ENCODE peak calls at places on chromosomes 3 and 15, in six cellular contexts. H, J, G, V, Z and N are unnamed samples.

GRCh38 chr3:58298189-58298588 is 7.9 kb upstream of the RPP14 start:
- DNase-seq in V (no peak), Z (no peak), J (no peak), H (no peak), G (no peak), N (no peak)

GRCh38 chr3:120192579-120192978 is 92.4 kb downstream of the GPR156 start:
- DNase-seq in J (no peak), Z (no peak), G (no peak), H (no peak), V (no peak), N (no peak)

GRCh38 chr3:117681619-117682018 is 972.0 kb downstream of the TUSC7 start:
- DNase-seq in Z (no peak), V (peak), G (no peak), J (no peak), H (no peak), N (no peak)

GRCh38 chr3:105473521-105474223 is 107.0 kb downstream of the ALCAM start:
- DNase-seq in G (peak), V (peak), Z (no peak), H (no peak), J (no peak), N (no peak)

GRCh38 chr15:36810656-36811449 is 231.4 kb downstream of the CDIN1 start:
- DNase-seq in Z (no peak), G (no peak), J (no peak), H (no peak), V (no peak), N (no peak)

GRCh38 chr3:161969867-161970266 is 473.3 kb downstream of the OTOL1 start:
- DNase-seq in V (no peak), J (no peak), G (no peak), H (no peak), Z (no peak), N (no peak)

GRCh38 chr3:113084777-113085176 is 94.0 kb downstream of the GTPBP8 start:
- DNase-seq in H (no peak), V (peak), Z (no peak), J (no peak), G (no peak), N (no peak)

GRCh38 chr15:59367022-59367451 is 5.6 kb downstream of the MYO1E start:
- DNase-seq in G (peak), Z (no peak), V (peak), H (no peak), J (no peak), N (no peak)

GRCh38 chr3:58528629-58529028 is 8.4 kb downstream of the ACOX2 start:
- DNase-seq in Z (no peak), J (no peak), G (peak), H (peak), V (peak), N (no peak)

GRCh38 chr15:49468440-49468839 is 45.4 kb downstream of the FGF7 start:
- DNase-seq in H (no peak), Z (no peak), J (no peak), V (peak), G (peak), N (no peak)

GRCh38 chr3:108125550-108126071 is 34.8 kb upstream of the CD47 start:
- DNase-seq in Z (no peak), H (peak), V (no peak), J (peak), G (no peak), N (no peak)

GRCh38 chr15:67018026-67018425 is 47.4 kb upstream of the SMAD3 start:
- DNase-seq in Z (no peak), J (no peak), V (no peak), G (no peak), H (no peak), N (no peak)

GRCh38 chr3:37751967-37752660 is 109.6 kb upstream of the CTDSPL start:
- DNase-seq in H (no peak), J (no peak), G (peak), Z (no peak), V (no peak), N (no peak)

GRCh38 chr15:80265021-80265420 is 13.0 kb upstream of the CTXND1 start:
- DNase-seq in V (no peak), Z (no peak), J (no peak), G (no peak), H (no peak), N (no peak)

GRCh38 chr3:14774431-14774830 is 44.3 kb upstream of the FGD5 start:
- DNase-seq in Z (no peak), J (no peak), H (no peak), V (no peak), G (no peak), N (no peak)

GRCh38 chr15:80551348-80551747 is 143.8 kb upstream of the ABHD17C start:
- DNase-seq in Z (no peak), H (no peak), G (no peak), J (no peak), V (peak), N (no peak)